ENCODE peak calls at places on chromosome 2, in ten cellular contexts. J, Z, Y, E, F, U, Q, S, X and V are unnamed samples.
A peak's percentile ranks its signal among the peaks of the same experiment; 100 is the strongest.

GRCh38 chr2:180101846-180102245 is 94.7 kb upstream of the CWC22 start:
- DNase-seq in F (no peak), X (no peak), Q (no peak), S (no peak), Z (no peak), U (no peak), Y (no peak), E (no peak), J (no peak), V (no peak)

GRCh38 chr2:143426296-143426695 is 297.1 kb downstream of the ARHGAP15 start:
- DNase-seq in E (no peak), Y (no peak), S (no peak), F (no peak), U (no peak), X (no peak), Z (no peak), Q (no peak), J (no peak), V (peak; percentile 91)

GRCh38 chr2:99689135-99689742 is 199.4 kb upstream of the REV1 start:
- DNase-seq in E (no peak), U (no peak), F (no peak), Z (no peak), Q (no peak), X (no peak), S (no peak), J (no peak), Y (no peak), V (no peak)

GRCh38 chr2:85577386-85578242 is at the start of gene VAMP8:
- DNase-seq in U (peak; percentile 91), J (peak; percentile 83), E (no peak), F (peak; percentile 87), Q (peak; percentile 88), X (peak; percentile 88), Z (peak; percentile 28), Y (no peak), S (no peak), V (no peak)

GRCh38 chr2:99648906-99649606 is 159.2 kb upstream of the REV1 start:
- DNase-seq in Z (no peak), Y (no peak), X (no peak), Q (no peak), F (no peak), U (no peak), J (no peak), E (no peak), S (no peak), V (no peak)

GRCh38 chr2:224658776-224659175 is 57.4 kb downstream of the CCDC195 start:
- DNase-seq in F (no peak), S (no peak), Z (no peak), Q (no peak), X (no peak), E (no peak), U (no peak), J (no peak), Y (no peak), V (peak; percentile 28)

GRCh38 chr2:84838434-84839145 is 42.3 kb downstream of the TRABD2A start:
- DNase-seq in U (no peak), Z (no peak), F (no peak), Q (no peak), X (no peak), J (no peak), E (no peak), Y (no peak), S (no peak), V (peak; percentile 24)

GRCh38 chr2:128375454-128375853 is 56.8 kb upstream of the HS6ST1 start:
- DNase-seq in U (no peak), S (no peak), F (peak; percentile 25), Q (no peak), Z (no peak), X (no peak), Y (no peak), E (no peak), J (no peak), V (no peak)

GRCh38 chr2:205726506-205726905 is 44.2 kb downstream of the NRP2 start:
- DNase-seq in Y (no peak), E (no peak), Q (no peak), J (no peak), F (no peak), U (no peak), S (no peak), X (no peak), Z (no peak), V (no peak)

GRCh38 chr2:129780316-129781282 is 198.9 kb upstream of the RAB6C start:
- DNase-seq in X (no peak), Q (no peak), E (no peak), Z (no peak), J (no peak), Y (no peak), F (no peak), S (no peak), U (no peak), V (no peak)

GRCh38 chr2:206958236-206958635 is 18.9 kb downstream of the CPO start:
- DNase-seq in Z (no peak), F (no peak), U (no peak), J (no peak), Q (no peak), E (no peak), S (no peak), Y (no peak), X (no peak), V (no peak)

GRCh38 chr2:240561325-240561971 is 1.3 kb downstream of the DUSP28 start:
- DNase-seq in J (peak; percentile 96), Y (peak; percentile 61), U (peak; percentile 26), Q (peak; percentile 46), E (no peak), Z (no peak), F (no peak), X (no peak), S (no peak), V (peak; percentile 85)

GRCh38 chr2:71536311-71536710 is 83.0 kb downstream of the DYSF start:
- DNase-seq in E (no peak), Q (no peak), Z (no peak), X (no peak), S (no peak), J (no peak), Y (peak; percentile 38), U (no peak), F (no peak), V (peak; percentile 3)

GRCh38 chr2:241410739-241411176 is 54.7 kb downstream of the FARP2 start:
- DNase-seq in Q (no peak), Z (no peak), F (peak; percentile 29), S (no peak), U (no peak), Y (no peak), J (no peak), E (no peak), X (no peak), V (peak; percentile 72)

GRCh38 chr2:18378020-18378653 is 182.3 kb downstream of the RDH14 start:
- DNase-seq in Y (no peak), S (peak; percentile 79), U (no peak), Q (no peak), F (no peak), X (peak; percentile 48), Z (no peak), E (no peak), J (peak; percentile 47), V (peak; percentile 64)

GRCh38 chr2:189444322-189444721 is 3.0 kb downstream of the WDR75 start:
- DNase-seq in X (no peak), Y (no peak), Q (no peak), F (no peak), S (no peak), U (no peak), E (no peak), Z (no peak), J (no peak), V (peak; percentile 41)

GRCh38 chr2:224122542-224122941 is 83.5 kb upstream of the SERPINE2 start:
- DNase-seq in J (no peak), X (no peak), Z (no peak), Q (no peak), Y (no peak), S (no peak), U (no peak), E (no peak), F (no peak), V (no peak)

GRCh38 chr2:86358982-86359381 is 21.6 kb upstream of the REEP1 start:
- DNase-seq in S (no peak), Q (no peak), X (no peak), J (no peak), F (no peak), Z (no peak), U (no peak), E (no peak), Y (no peak), V (no peak)

GRCh38 chr2:116510117-116510671 is 1304.3 kb upstream of the DDX18 start:
- DNase-seq in F (no peak), Q (no peak), Y (no peak), U (no peak), E (no peak), J (peak; percentile 37), Z (no peak), X (peak; percentile 4), S (peak; percentile 57), V (peak; percentile 0)
- TF ChIP-seq CTCF in F (no peak), Q (no peak), Y (no peak), U (peak; percentile 20), E (no peak), J (peak; percentile 61), Z (no peak), X (peak; percentile 47), S (peak; percentile 31), V (peak; percentile 20)

DNA sequence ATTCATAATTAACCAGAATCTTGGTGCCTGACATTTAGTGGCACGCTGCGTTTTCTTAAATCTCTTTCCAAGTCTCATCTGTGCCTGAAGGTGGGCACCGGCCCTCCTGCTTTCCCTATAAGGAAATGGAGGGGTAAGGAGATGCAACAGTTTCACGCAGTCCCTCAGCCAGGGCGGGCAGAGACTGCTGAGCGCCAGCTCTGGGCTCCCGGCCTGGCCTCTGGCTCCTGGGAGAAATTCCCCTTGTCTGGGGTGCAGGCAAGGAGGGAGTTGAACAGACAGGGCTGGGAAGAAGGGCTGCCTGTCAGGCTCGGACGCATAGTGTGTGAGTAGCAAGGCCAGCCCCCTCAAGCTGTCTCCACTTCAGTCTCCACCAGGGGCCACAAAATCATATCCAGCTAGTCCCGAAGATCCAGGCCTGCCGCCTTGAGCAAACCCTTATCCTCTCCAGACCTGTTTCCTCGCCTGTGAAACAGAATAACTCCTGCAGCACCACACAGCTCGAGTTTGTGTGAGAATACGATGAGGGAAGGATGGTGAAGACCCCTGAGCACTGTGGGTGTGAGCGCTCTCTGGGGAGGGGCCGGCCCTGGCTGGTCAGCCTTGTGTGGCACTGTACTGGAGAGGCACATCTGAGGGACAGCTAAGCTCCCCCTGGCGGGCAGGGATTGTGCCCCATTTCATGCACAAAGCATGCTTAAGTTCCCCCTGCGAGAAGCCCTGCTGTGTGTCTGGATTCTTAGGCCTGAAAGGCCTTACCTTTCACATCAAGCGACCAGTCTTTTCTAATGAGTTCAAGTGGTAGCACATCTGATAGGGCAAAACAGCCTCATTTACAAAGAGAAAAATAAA is 33.8 kb downstream of the SDC1 start:
- DNase-seq in S (peak; percentile 70), U (peak; percentile 73), Q (no peak), F (peak; percentile 71), X (peak; percentile 88), Y (no peak), Z (no peak), E (no peak), J (peak; percentile 57), V (no peak)
- TF ChIP-seq CTCF in S (peak; percentile 35), U (no peak), Q (peak; percentile 20), F (no peak), X (peak; percentile 77), Y (no peak), Z (no peak), E (no peak), J (peak; percentile 83), V (peak; percentile 42)

GRCh38 chr2:70498054-70498453 is 55.6 kb downstream of the TGFA start:
- DNase-seq in U (no peak), Q (no peak), E (no peak), Z (no peak), Y (no peak), X (peak; percentile 37), F (no peak), J (peak; percentile 75), S (no peak), V (peak; percentile 8)
- TF ChIP-seq CTCF in U (peak; percentile 57), Q (no peak), E (no peak), Z (peak; percentile 29), Y (no peak), X (peak; percentile 38), F (no peak), J (peak; percentile 71), S (peak; percentile 20), V (no peak)

GRCh38 chr2:202135111-202135874 is 62.2 kb downstream of the KIAA2012 start:
- DNase-seq in Q (peak; percentile 79), X (peak; percentile 70), E (no peak), F (peak; percentile 72), S (no peak), Y (peak; percentile 95), Z (no peak), J (peak; percentile 79), U (peak; percentile 75), V (peak; percentile 99)
- TF ChIP-seq CTCF in Q (no peak), X (no peak), E (no peak), F (no peak), S (no peak), Y (no peak), Z (no peak), J (no peak), U (no peak), V (peak; percentile 38)